ENCODE peak calls at places on chromosomes 6 and 20, in nine cellular contexts. One of them, this sample, is unnamed.
A peak's percentile ranks its signal among the peaks of the same experiment; 100 is the strongest.

GRCh38 chr20:5608448-5609161 is 141.6 kb upstream of the SHLD1 start:
- DNase-seq in HAP-1: no peak
- DNase-seq in OCI-LY7: no peak
- DNase-seq in HFF-Myc: no peak
- DNase-seq in T-helper 1 cell: no peak
- DNase-seq in activated CD4-positive, alpha-beta T cell treated with anti-CD3 and anti-CD28 coated beads, Interleukin-2, amount 50 U/mL, for 24 hours: no peak
- DNase-seq in Caco-2: no peak
- DNase-seq in neural crest cell: no peak
- DNase-seq in NCI-H1930: no peak
- DNase-seq in this sample: peak; percentile 47

GRCh38 chr6:157372501-157373280 is 8.3 kb upstream of the ZDHHC14 start:
- DNase-seq in HAP-1: no peak
- DNase-seq in OCI-LY7: no peak
- DNase-seq in HFF-Myc: no peak
- DNase-seq in T-helper 1 cell: no peak
- DNase-seq in activated CD4-positive, alpha-beta T cell treated with anti-CD3 and anti-CD28 coated beads, Interleukin-2, amount 50 U/mL, for 24 hours: no peak
- DNase-seq in Caco-2: no peak
- DNase-seq in neural crest cell: no peak
- DNase-seq in NCI-H1930: no peak
- DNase-seq in this sample: no peak

GRCh38 chr6:44263357-44264100 is 1.8 kb downstream of the NFKBIE start:
- DNase-seq in HAP-1: no peak
- DNase-seq in OCI-LY7: peak; percentile 40
- DNase-seq in HFF-Myc: no peak
- DNase-seq in T-helper 1 cell: peak; percentile 35
- DNase-seq in activated CD4-positive, alpha-beta T cell treated with anti-CD3 and anti-CD28 coated beads, Interleukin-2, amount 50 U/mL, for 24 hours: no peak
- DNase-seq in Caco-2: no peak
- DNase-seq in neural crest cell: no peak
- DNase-seq in NCI-H1930: no peak
- DNase-seq in this sample: no peak

GRCh38 chr20:8895472-8895871 is 173.4 kb upstream of the PLCB4 start:
- DNase-seq in HAP-1: no peak
- DNase-seq in OCI-LY7: no peak
- DNase-seq in HFF-Myc: no peak
- DNase-seq in T-helper 1 cell: no peak
- DNase-seq in activated CD4-positive, alpha-beta T cell treated with anti-CD3 and anti-CD28 coated beads, Interleukin-2, amount 50 U/mL, for 24 hours: no peak
- DNase-seq in Caco-2: no peak
- DNase-seq in neural crest cell: no peak
- DNase-seq in NCI-H1930: no peak
- DNase-seq in this sample: no peak

GRCh38 chr6:6697620-6698019 is 109.1 kb downstream of the LY86 start:
- DNase-seq in HAP-1: no peak
- DNase-seq in OCI-LY7: no peak
- DNase-seq in HFF-Myc: no peak
- DNase-seq in T-helper 1 cell: no peak
- DNase-seq in activated CD4-positive, alpha-beta T cell treated with anti-CD3 and anti-CD28 coated beads, Interleukin-2, amount 50 U/mL, for 24 hours: no peak
- DNase-seq in Caco-2: no peak
- DNase-seq in neural crest cell: no peak
- DNase-seq in NCI-H1930: no peak
- DNase-seq in this sample: peak; percentile 28

GRCh38 chr6:20704325-20704724 is 170.1 kb downstream of the CDKAL1 start:
- DNase-seq in HAP-1: no peak
- DNase-seq in OCI-LY7: no peak
- DNase-seq in HFF-Myc: no peak
- DNase-seq in T-helper 1 cell: no peak
- DNase-seq in activated CD4-positive, alpha-beta T cell treated with anti-CD3 and anti-CD28 coated beads, Interleukin-2, amount 50 U/mL, for 24 hours: no peak
- DNase-seq in Caco-2: no peak
- DNase-seq in neural crest cell: no peak
- DNase-seq in NCI-H1930: no peak
- DNase-seq in this sample: peak; percentile 95

GRCh38 chr6:148177589-148178233 is 164.9 kb upstream of the SASH1 start:
- DNase-seq in HAP-1: peak; percentile 78
- DNase-seq in OCI-LY7: peak; percentile 6
- DNase-seq in HFF-Myc: peak; percentile 57
- DNase-seq in T-helper 1 cell: no peak
- DNase-seq in activated CD4-positive, alpha-beta T cell treated with anti-CD3 and anti-CD28 coated beads, Interleukin-2, amount 50 U/mL, for 24 hours: no peak
- DNase-seq in Caco-2: peak; percentile 45
- DNase-seq in neural crest cell: peak; percentile 56
- DNase-seq in NCI-H1930: no peak
- DNase-seq in this sample: peak; percentile 69

GRCh38 chr20:42986143-42986773 is 203.4 kb downstream of the PTPRT start:
- DNase-seq in HAP-1: no peak
- DNase-seq in OCI-LY7: no peak
- DNase-seq in HFF-Myc: no peak
- DNase-seq in T-helper 1 cell: no peak
- DNase-seq in activated CD4-positive, alpha-beta T cell treated with anti-CD3 and anti-CD28 coated beads, Interleukin-2, amount 50 U/mL, for 24 hours: no peak
- DNase-seq in Caco-2: no peak
- DNase-seq in neural crest cell: no peak
- DNase-seq in NCI-H1930: no peak
- DNase-seq in this sample: no peak

GRCh38 chr6:582370-582769 is 74.5 kb downstream of the HUS1B start:
- DNase-seq in HAP-1: no peak
- DNase-seq in OCI-LY7: no peak
- DNase-seq in HFF-Myc: no peak
- DNase-seq in T-helper 1 cell: no peak
- DNase-seq in activated CD4-positive, alpha-beta T cell treated with anti-CD3 and anti-CD28 coated beads, Interleukin-2, amount 50 U/mL, for 24 hours: no peak
- DNase-seq in Caco-2: no peak
- DNase-seq in neural crest cell: no peak
- DNase-seq in NCI-H1930: no peak
- DNase-seq in this sample: peak; percentile 78

GRCh38 chr20:5835234-5835845 is 85.1 kb downstream of the SHLD1 start:
- DNase-seq in HAP-1: no peak
- DNase-seq in OCI-LY7: no peak
- DNase-seq in HFF-Myc: peak; percentile 37
- DNase-seq in T-helper 1 cell: no peak
- DNase-seq in activated CD4-positive, alpha-beta T cell treated with anti-CD3 and anti-CD28 coated beads, Interleukin-2, amount 50 U/mL, for 24 hours: no peak
- DNase-seq in Caco-2: no peak
- DNase-seq in neural crest cell: no peak
- DNase-seq in NCI-H1930: no peak
- DNase-seq in this sample: peak; percentile 98

GRCh38 chr6:3310051-3310448 is 51.3 kb downstream of the PSMG4 start:
- DNase-seq in HAP-1: no peak
- DNase-seq in OCI-LY7: no peak
- DNase-seq in HFF-Myc: no peak
- DNase-seq in T-helper 1 cell: no peak
- DNase-seq in activated CD4-positive, alpha-beta T cell treated with anti-CD3 and anti-CD28 coated beads, Interleukin-2, amount 50 U/mL, for 24 hours: no peak
- DNase-seq in Caco-2: no peak
- DNase-seq in neural crest cell: no peak
- DNase-seq in NCI-H1930: no peak
- DNase-seq in this sample: no peak

GRCh38 chr6:81772741-81773140 is 20.3 kb upstream of the TENT5A start:
- DNase-seq in HAP-1: no peak
- DNase-seq in OCI-LY7: no peak
- DNase-seq in HFF-Myc: no peak
- DNase-seq in T-helper 1 cell: no peak
- DNase-seq in activated CD4-positive, alpha-beta T cell treated with anti-CD3 and anti-CD28 coated beads, Interleukin-2, amount 50 U/mL, for 24 hours: no peak
- DNase-seq in Caco-2: no peak
- DNase-seq in neural crest cell: no peak
- DNase-seq in NCI-H1930: no peak
- DNase-seq in this sample: no peak

GRCh38 chr6:129606664-129607063 is 103.3 kb downstream of the ARHGAP18 start:
- DNase-seq in HAP-1: no peak
- DNase-seq in OCI-LY7: no peak
- DNase-seq in HFF-Myc: no peak
- DNase-seq in T-helper 1 cell: no peak
- DNase-seq in activated CD4-positive, alpha-beta T cell treated with anti-CD3 and anti-CD28 coated beads, Interleukin-2, amount 50 U/mL, for 24 hours: no peak
- DNase-seq in Caco-2: no peak
- DNase-seq in neural crest cell: no peak
- DNase-seq in NCI-H1930: no peak
- DNase-seq in this sample: no peak

GRCh38 chr6:53483423-53484353 is 61.2 kb downstream of the GCLC start:
- DNase-seq in HAP-1: no peak
- DNase-seq in OCI-LY7: peak; percentile 7
- DNase-seq in HFF-Myc: no peak
- DNase-seq in T-helper 1 cell: no peak
- DNase-seq in activated CD4-positive, alpha-beta T cell treated with anti-CD3 and anti-CD28 coated beads, Interleukin-2, amount 50 U/mL, for 24 hours: no peak
- DNase-seq in Caco-2: no peak
- DNase-seq in neural crest cell: no peak
- DNase-seq in NCI-H1930: no peak
- DNase-seq in this sample: no peak

GRCh38 chr6:36683145-36683655 is 4.7 kb downstream of the CDKN1A start:
- DNase-seq in HAP-1: no peak
- DNase-seq in OCI-LY7: no peak
- DNase-seq in HFF-Myc: no peak
- DNase-seq in T-helper 1 cell: no peak
- DNase-seq in activated CD4-positive, alpha-beta T cell treated with anti-CD3 and anti-CD28 coated beads, Interleukin-2, amount 50 U/mL, for 24 hours: no peak
- DNase-seq in Caco-2: no peak
- DNase-seq in neural crest cell: no peak
- DNase-seq in NCI-H1930: no peak
- DNase-seq in this sample: no peak

GRCh38 chr20:58518896-58519593 is 3.8 kb upstream of the APCDD1L start:
- DNase-seq in HAP-1: no peak
- DNase-seq in OCI-LY7: no peak
- DNase-seq in HFF-Myc: no peak
- DNase-seq in T-helper 1 cell: no peak
- DNase-seq in activated CD4-positive, alpha-beta T cell treated with anti-CD3 and anti-CD28 coated beads, Interleukin-2, amount 50 U/mL, for 24 hours: no peak
- DNase-seq in Caco-2: peak; percentile 30
- DNase-seq in neural crest cell: no peak
- DNase-seq in NCI-H1930: no peak
- DNase-seq in this sample: no peak

GRCh38 chr6:5499644-5500306 is 238.5 kb downstream of the FARS2 start:
- DNase-seq in HAP-1: no peak
- DNase-seq in OCI-LY7: no peak
- DNase-seq in HFF-Myc: no peak
- DNase-seq in T-helper 1 cell: no peak
- DNase-seq in activated CD4-positive, alpha-beta T cell treated with anti-CD3 and anti-CD28 coated beads, Interleukin-2, amount 50 U/mL, for 24 hours: no peak
- DNase-seq in Caco-2: no peak
- DNase-seq in neural crest cell: no peak
- DNase-seq in NCI-H1930: no peak
- DNase-seq in this sample: no peak

GRCh38 chr6:40714576-40715500 is 127.7 kb upstream of the LRFN2 start:
- DNase-seq in HAP-1: no peak
- DNase-seq in OCI-LY7: no peak
- DNase-seq in HFF-Myc: no peak
- DNase-seq in T-helper 1 cell: no peak
- DNase-seq in activated CD4-positive, alpha-beta T cell treated with anti-CD3 and anti-CD28 coated beads, Interleukin-2, amount 50 U/mL, for 24 hours: no peak
- DNase-seq in Caco-2: peak; percentile 91
- DNase-seq in neural crest cell: no peak
- DNase-seq in NCI-H1930: no peak
- DNase-seq in this sample: peak; percentile 93

GRCh38 chr6:149368065-149368464 is 32.0 kb upstream of the SUMO4 start:
- DNase-seq in HAP-1: no peak
- DNase-seq in OCI-LY7: no peak
- DNase-seq in HFF-Myc: no peak
- DNase-seq in T-helper 1 cell: no peak
- DNase-seq in activated CD4-positive, alpha-beta T cell treated with anti-CD3 and anti-CD28 coated beads, Interleukin-2, amount 50 U/mL, for 24 hours: no peak
- DNase-seq in Caco-2: no peak
- DNase-seq in neural crest cell: no peak
- DNase-seq in NCI-H1930: no peak
- DNase-seq in this sample: no peak

GRCh38 chr6:17816921-17817611 is 110.3 kb upstream of the NUP153 start:
- DNase-seq in HAP-1: no peak
- DNase-seq in OCI-LY7: no peak
- DNase-seq in HFF-Myc: no peak
- DNase-seq in T-helper 1 cell: no peak
- DNase-seq in activated CD4-positive, alpha-beta T cell treated with anti-CD3 and anti-CD28 coated beads, Interleukin-2, amount 50 U/mL, for 24 hours: no peak
- DNase-seq in Caco-2: no peak
- DNase-seq in neural crest cell: no peak
- DNase-seq in NCI-H1930: no peak
- DNase-seq in this sample: no peak

GRCh38 chr6:159983641-159984080 is 14.8 kb downstream of the IGF2R start:
- DNase-seq in HAP-1: no peak
- DNase-seq in OCI-LY7: no peak
- DNase-seq in HFF-Myc: no peak
- DNase-seq in T-helper 1 cell: no peak
- DNase-seq in activated CD4-positive, alpha-beta T cell treated with anti-CD3 and anti-CD28 coated beads, Interleukin-2, amount 50 U/mL, for 24 hours: no peak
- DNase-seq in Caco-2: no peak
- DNase-seq in neural crest cell: no peak
- DNase-seq in NCI-H1930: no peak
- DNase-seq in this sample: peak; percentile 34

GRCh38 chr20:63135411-63135810 is 80.5 kb downstream of the YTHDF1 start:
- DNase-seq in HAP-1: peak; percentile 25
- DNase-seq in OCI-LY7: peak; percentile 14
- DNase-seq in HFF-Myc: no peak
- DNase-seq in T-helper 1 cell: no peak
- DNase-seq in activated CD4-positive, alpha-beta T cell treated with anti-CD3 and anti-CD28 coated beads, Interleukin-2, amount 50 U/mL, for 24 hours: no peak
- DNase-seq in Caco-2: peak; percentile 33
- DNase-seq in neural crest cell: no peak
- DNase-seq in NCI-H1930: no peak
- DNase-seq in this sample: no peak

GRCh38 chr6:167351656-167352354 is 26.9 kb downstream of the TTLL2 start:
- DNase-seq in HAP-1: no peak
- DNase-seq in OCI-LY7: no peak
- DNase-seq in HFF-Myc: no peak
- DNase-seq in T-helper 1 cell: no peak
- DNase-seq in activated CD4-positive, alpha-beta T cell treated with anti-CD3 and anti-CD28 coated beads, Interleukin-2, amount 50 U/mL, for 24 hours: no peak
- DNase-seq in Caco-2: no peak
- DNase-seq in neural crest cell: no peak
- DNase-seq in NCI-H1930: no peak
- DNase-seq in this sample: no peak

GRCh38 chr6:69664551-69664950 is 132.3 kb downstream of the LMBRD1 start:
- DNase-seq in HAP-1: no peak
- DNase-seq in OCI-LY7: no peak
- DNase-seq in HFF-Myc: no peak
- DNase-seq in T-helper 1 cell: no peak
- DNase-seq in activated CD4-positive, alpha-beta T cell treated with anti-CD3 and anti-CD28 coated beads, Interleukin-2, amount 50 U/mL, for 24 hours: no peak
- DNase-seq in Caco-2: no peak
- DNase-seq in neural crest cell: no peak
- DNase-seq in NCI-H1930: no peak
- DNase-seq in this sample: no peak